ENCODE peak calls at places on chromosomes 11 and 22, in four cellular contexts. One of them, this sample, is unnamed.

GRCh38 chr11:64868904-64869570 is 9.4 kb downstream of the EHD1 start:
- DNase-seq in AG04450: peak; percentile 81
- DNase-seq in hepatocyte: no peak
- DNase-seq in CD8-positive, alpha-beta T cell: no peak
- DNase-seq in this sample: no peak

GRCh38 chr11:111735262-111736116 is 30.7 kb downstream of the PPP2R1B start:
- DNase-seq in hepatocyte: peak; percentile 84
- DNase-seq in AG04450: peak; percentile 96
- DNase-seq in CD8-positive, alpha-beta T cell: no peak
- DNase-seq in this sample: no peak

GRCh38 chr11:128694618-128695481 is 978 bp downstream of the FLI1 start:
- DNase-seq in hepatocyte: no peak
- DNase-seq in AG04450: no peak
- DNase-seq in CD8-positive, alpha-beta T cell: peak; percentile 47
- DNase-seq in this sample: peak; percentile 34

GRCh38 chr22:19986410-19987341 is 29.9 kb downstream of the ARVCF start:
- DNase-seq in AG04450: peak; percentile 21
- DNase-seq in hepatocyte: peak; percentile 93
- DNase-seq in CD8-positive, alpha-beta T cell: peak; percentile 62
- DNase-seq in this sample: peak; percentile 62

GRCh38 chr22:49812838-49813237 is 14.8 kb downstream of the BRD1 start:
- DNase-seq in AG04450: no peak
- DNase-seq in hepatocyte: no peak
- DNase-seq in CD8-positive, alpha-beta T cell: no peak
- DNase-seq in this sample: no peak

GRCh38 chr22:50261615-50262459 is at the start of gene MAPK12:
- DNase-seq in AG04450: no peak
- DNase-seq in hepatocyte: peak; percentile 56
- DNase-seq in CD8-positive, alpha-beta T cell: no peak
- DNase-seq in this sample: peak; percentile 63

GRCh38 chr11:36333897-36334296 is 37.8 kb downstream of the PRR5L start:
- DNase-seq in AG04450: no peak
- DNase-seq in CD8-positive, alpha-beta T cell: no peak
- DNase-seq in hepatocyte: no peak
- DNase-seq in this sample: peak; percentile 12

GRCh38 chr11:64900263-64900678 is 16.7 kb downstream of the ATG2A start:
- DNase-seq in AG04450: no peak
- DNase-seq in CD8-positive, alpha-beta T cell: peak; percentile 67
- DNase-seq in hepatocyte: no peak
- DNase-seq in this sample: no peak

GRCh38 chr11:128544625-128545024 is 42.7 kb downstream of the ETS1 start:
- DNase-seq in AG04450: peak; percentile 55
- DNase-seq in hepatocyte: peak; percentile 22
- DNase-seq in CD8-positive, alpha-beta T cell: no peak
- DNase-seq in this sample: no peak

GRCh38 chr11:57434640-57435546 is 8.0 kb upstream of the SLC43A3 start:
- DNase-seq in AG04450: peak; percentile 86
- DNase-seq in CD8-positive, alpha-beta T cell: no peak
- DNase-seq in hepatocyte: peak; percentile 79
- DNase-seq in this sample: no peak

GRCh38 chr22:22427542-22428065 is 80.9 kb downstream of the ZNF280B start:
- DNase-seq in hepatocyte: no peak
- DNase-seq in AG04450: no peak
- DNase-seq in CD8-positive, alpha-beta T cell: no peak
- DNase-seq in this sample: no peak

GRCh38 chr11:127844843-127845242 is 742.5 kb downstream of the ETS1 start:
- DNase-seq in CD8-positive, alpha-beta T cell: no peak
- DNase-seq in hepatocyte: no peak
- DNase-seq in AG04450: no peak
- DNase-seq in this sample: no peak

GRCh38 chr11:116696381-116696941 is 76.3 kb downstream of the BUD13 start:
- DNase-seq in AG04450: no peak
- DNase-seq in CD8-positive, alpha-beta T cell: no peak
- DNase-seq in hepatocyte: no peak
- DNase-seq in this sample: no peak

GRCh38 chr11:69200331-69201047 is 44.8 kb downstream of the SMIM38 start:
- DNase-seq in AG04450: no peak
- DNase-seq in CD8-positive, alpha-beta T cell: no peak
- DNase-seq in hepatocyte: no peak
- DNase-seq in this sample: no peak

GRCh38 chr11:34235591-34236071 is 122.2 kb downstream of the ABTB2 start:
- DNase-seq in AG04450: no peak
- DNase-seq in hepatocyte: no peak
- DNase-seq in CD8-positive, alpha-beta T cell: no peak
- DNase-seq in this sample: no peak

GRCh38 chr11:116225236-116225635 is 547.6 kb downstream of the BUD13 start:
- DNase-seq in AG04450: no peak
- DNase-seq in CD8-positive, alpha-beta T cell: no peak
- DNase-seq in hepatocyte: no peak
- DNase-seq in this sample: no peak

GRCh38 chr11:20397281-20397680 is 9.8 kb downstream of the PRMT3 start:
- DNase-seq in CD8-positive, alpha-beta T cell: peak; percentile 16
- DNase-seq in AG04450: peak; percentile 18
- DNase-seq in hepatocyte: peak; percentile 61
- DNase-seq in this sample: peak; percentile 68

GRCh38 chr11:70359806-70360205 is 38.5 kb upstream of the CTTN start:
- DNase-seq in hepatocyte: no peak
- DNase-seq in CD8-positive, alpha-beta T cell: no peak
- DNase-seq in AG04450: no peak
- DNase-seq in this sample: no peak

GRCh38 chr11:76236092-76237026 is 30.1 kb upstream of the WNT11 start:
- DNase-seq in CD8-positive, alpha-beta T cell: peak; percentile 30
- DNase-seq in AG04450: no peak
- DNase-seq in hepatocyte: peak; percentile 80
- DNase-seq in this sample: peak; percentile 56

GRCh38 chr11:398826-399225 is 4.8 kb downstream of the PKP3 start:
- DNase-seq in AG04450: no peak
- DNase-seq in CD8-positive, alpha-beta T cell: no peak
- DNase-seq in hepatocyte: no peak
- DNase-seq in this sample: no peak

GRCh38 chr22:37852418-37852817 is 3.2 kb downstream of the EIF3L start:
- DNase-seq in CD8-positive, alpha-beta T cell: no peak
- DNase-seq in hepatocyte: no peak
- DNase-seq in AG04450: no peak
- DNase-seq in this sample: no peak

GRCh38 chr11:66268953-66269906 is 791 bp downstream of the RAB1B start:
- DNase-seq in AG04450: no peak
- DNase-seq in hepatocyte: peak; percentile 59
- DNase-seq in CD8-positive, alpha-beta T cell: no peak
- DNase-seq in this sample: no peak

GRCh38 chr11:67699521-67699920 is 25.1 kb upstream of the ALDH3B2 start:
- DNase-seq in CD8-positive, alpha-beta T cell: no peak
- DNase-seq in AG04450: no peak
- DNase-seq in hepatocyte: no peak
- DNase-seq in this sample: no peak

GRCh38 chr11:126072821-126073594 is 10.3 kb upstream of the CDON start:
- DNase-seq in CD8-positive, alpha-beta T cell: no peak
- DNase-seq in AG04450: no peak
- DNase-seq in hepatocyte: no peak
- DNase-seq in this sample: no peak

GRCh38 chr11:131748146-131749050 is 378.0 kb downstream of the NTM start:
- DNase-seq in AG04450: no peak
- DNase-seq in CD8-positive, alpha-beta T cell: peak; percentile 15
- DNase-seq in hepatocyte: peak; percentile 83
- DNase-seq in this sample: peak; percentile 58

GRCh38 chr11:70025308-70025707 is 52.8 kb upstream of the ANO1 start:
- DNase-seq in AG04450: no peak
- DNase-seq in hepatocyte: no peak
- DNase-seq in CD8-positive, alpha-beta T cell: no peak
- DNase-seq in this sample: no peak

GRCh38 chr11:63583288-63583687 is 20.1 kb upstream of the PLAAT2 start:
- DNase-seq in hepatocyte: no peak
- DNase-seq in AG04450: no peak
- DNase-seq in CD8-positive, alpha-beta T cell: no peak
- DNase-seq in this sample: no peak

GRCh38 chr22:38016182-38017078 is 32.1 kb upstream of the SOX10 start:
- DNase-seq in CD8-positive, alpha-beta T cell: no peak
- DNase-seq in AG04450: no peak
- DNase-seq in hepatocyte: no peak
- DNase-seq in this sample: no peak

GRCh38 chr11:88555829-88556202 is 218.3 kb upstream of the CTSC start:
- DNase-seq in AG04450: no peak
- DNase-seq in CD8-positive, alpha-beta T cell: no peak
- DNase-seq in hepatocyte: no peak
- DNase-seq in this sample: no peak

GRCh38 chr11:66068923-66069714 is 953 bp upstream of the PACS1 start:
- DNase-seq in AG04450: no peak
- DNase-seq in CD8-positive, alpha-beta T cell: peak; percentile 43
- DNase-seq in hepatocyte: peak; percentile 52
- DNase-seq in this sample: peak; percentile 85

GRCh38 chr22:35172452-35172851 is 84.8 kb upstream of the HMGXB4 start:
- DNase-seq in CD8-positive, alpha-beta T cell: no peak
- DNase-seq in hepatocyte: no peak
- DNase-seq in AG04450: no peak
- DNase-seq in this sample: no peak

GRCh38 chr11:97234016-97234415 is 844.2 kb downstream of the JRKL start:
- DNase-seq in AG04450: no peak
- DNase-seq in hepatocyte: no peak
- DNase-seq in CD8-positive, alpha-beta T cell: no peak
- DNase-seq in this sample: no peak

GRCh38 chr11:67300256-67300755 is 3.0 kb upstream of the SSH3 start:
- DNase-seq in hepatocyte: no peak
- DNase-seq in CD8-positive, alpha-beta T cell: no peak
- DNase-seq in AG04450: no peak
- DNase-seq in this sample: no peak

GRCh38 chr22:38214248-38215056 is 12.7 kb downstream of the MAFF start:
- DNase-seq in AG04450: no peak
- DNase-seq in CD8-positive, alpha-beta T cell: peak; percentile 60
- DNase-seq in hepatocyte: peak; percentile 81
- DNase-seq in this sample: peak; percentile 72

DNA sequence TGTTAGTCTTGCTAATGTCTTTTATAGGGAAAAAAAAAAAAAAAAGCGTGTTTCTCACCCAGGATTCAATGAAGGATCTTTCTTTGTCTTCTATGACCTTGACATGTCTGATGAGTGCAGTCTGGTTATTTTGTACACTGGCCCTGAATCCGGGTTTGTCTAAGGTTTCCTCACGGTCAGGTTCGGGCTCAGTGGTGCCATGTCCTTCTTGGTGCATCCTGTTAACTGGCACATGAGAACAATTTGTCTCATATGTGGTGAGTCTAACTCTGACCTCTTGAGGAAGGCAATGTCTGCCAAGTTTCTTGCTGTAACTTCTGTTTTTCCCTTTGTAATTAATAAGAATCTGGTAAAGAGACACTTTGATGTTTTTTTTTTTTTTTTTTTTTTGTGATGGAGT is 12.5 kb downstream of the F2 start:
- DNase-seq in CD8-positive, alpha-beta T cell: no peak
- DNase-seq in AG04450: no peak
- DNase-seq in hepatocyte: no peak
- DNase-seq in this sample: no peak
- H3K9me3 ChIP-seq in CD8-positive, alpha-beta T cell: no peaks in the 10 kb centered on the region
- H3K9me3 ChIP-seq in AG04450: no peaks in the 10 kb centered on the region
- H3K9me3 ChIP-seq in hepatocyte: no peaks in the 10 kb centered on the region
- H3K9me3 ChIP-seq in this sample: no peaks in the 10 kb centered on the region

GRCh38 chr22:48651036-48651890 is 1176.4 kb downstream of the BRD1 start:
- DNase-seq in AG04450: no peak
- DNase-seq in CD8-positive, alpha-beta T cell: no peak
- DNase-seq in hepatocyte: no peak
- DNase-seq in this sample: no peak
- H3K9me3 ChIP-seq in AG04450: peaks cover 97% of the 10 kb centered on the region
- H3K9me3 ChIP-seq in CD8-positive, alpha-beta T cell: no peaks in the 10 kb centered on the region
- H3K9me3 ChIP-seq in hepatocyte: no peaks in the 10 kb centered on the region
- H3K9me3 ChIP-seq in this sample: no peaks in the 10 kb centered on the region

DNA sequence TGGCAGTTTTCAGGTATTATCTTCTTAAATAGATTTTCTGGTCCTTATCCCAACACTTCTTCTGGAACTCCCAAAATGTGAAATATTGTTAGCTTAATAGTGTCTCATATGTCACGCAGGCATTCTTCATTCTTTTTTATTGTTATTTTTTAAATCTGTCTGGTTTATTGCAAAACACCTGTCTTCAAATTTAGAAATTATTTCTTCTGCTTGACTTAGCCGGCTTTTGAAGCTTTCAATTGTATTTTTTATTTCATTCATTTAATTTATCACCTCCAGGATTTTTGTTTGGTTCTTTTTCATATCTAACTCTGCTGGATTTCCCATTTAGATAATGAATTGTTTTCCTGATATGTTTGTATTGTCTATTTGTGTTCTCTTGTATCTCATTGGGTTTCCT is 49.9 kb downstream of the KCNQ1OT1 start:
- DNase-seq in AG04450: no peak
- DNase-seq in hepatocyte: no peak
- DNase-seq in CD8-positive, alpha-beta T cell: no peak
- DNase-seq in this sample: no peak
- H3K9me3 ChIP-seq in AG04450: peaks cover 60% of the 10 kb centered on the region
- H3K9me3 ChIP-seq in hepatocyte: peaks cover 63% of the 10 kb centered on the region
- H3K9me3 ChIP-seq in CD8-positive, alpha-beta T cell: peaks cover 13% of the 10 kb centered on the region
- H3K9me3 ChIP-seq in this sample: no peaks in the 10 kb centered on the region

DNA sequence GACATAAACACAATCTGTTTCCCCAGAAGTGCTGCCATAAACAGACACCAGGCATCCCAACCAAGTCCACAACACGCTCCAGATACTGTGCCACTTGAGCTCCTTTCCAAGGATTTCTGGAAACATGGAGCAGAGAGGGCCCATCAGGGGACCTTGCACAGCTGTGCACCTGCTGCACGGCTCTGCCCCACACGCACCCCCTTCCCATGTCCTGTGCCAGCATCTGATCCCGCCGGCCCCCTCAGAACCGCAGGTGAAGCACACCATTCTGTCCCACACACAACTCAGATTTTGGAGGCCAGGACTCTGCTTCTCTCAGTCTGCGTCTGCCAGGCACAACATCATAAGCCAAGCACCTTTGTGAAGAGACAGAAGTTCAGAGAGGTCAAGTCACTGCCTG is 856.2 kb downstream of the TBC1D22A start:
- DNase-seq in hepatocyte: no peak
- DNase-seq in AG04450: no peak
- DNase-seq in CD8-positive, alpha-beta T cell: no peak
- DNase-seq in this sample: no peak
- H3K9me3 ChIP-seq in hepatocyte: no peaks in the 10 kb centered on the region
- H3K9me3 ChIP-seq in AG04450: peaks cover 77% of the 10 kb centered on the region
- H3K9me3 ChIP-seq in CD8-positive, alpha-beta T cell: no peaks in the 10 kb centered on the region
- H3K9me3 ChIP-seq in this sample: no peaks in the 10 kb centered on the region

DNA sequence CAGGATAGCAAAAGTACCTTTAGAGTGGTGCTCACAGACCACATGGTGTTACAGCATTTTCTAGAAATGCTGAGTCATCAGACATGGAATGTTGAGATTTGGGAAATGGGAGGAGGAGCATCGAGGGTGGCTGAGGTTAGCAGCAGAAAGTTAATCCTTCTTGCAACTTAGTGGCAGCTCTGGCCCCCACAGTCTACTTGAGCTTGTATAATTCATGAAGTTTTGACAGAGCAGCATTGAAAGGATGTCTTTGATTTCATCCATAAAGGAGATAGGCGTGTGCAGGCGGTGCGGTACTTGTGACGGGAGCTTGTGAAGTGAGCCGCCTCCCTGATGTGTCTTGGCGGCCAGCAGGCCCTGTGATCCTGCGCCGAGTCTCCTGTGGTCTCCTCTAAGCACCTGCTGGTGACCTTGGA is 330.5 kb downstream of the TBC1D22A start:
- DNase-seq in hepatocyte: no peak
- DNase-seq in CD8-positive, alpha-beta T cell: no peak
- DNase-seq in AG04450: peak; percentile 30
- DNase-seq in this sample: no peak
- H3K9me3 ChIP-seq in hepatocyte: no peaks in the 10 kb centered on the region
- H3K9me3 ChIP-seq in CD8-positive, alpha-beta T cell: no peaks in the 10 kb centered on the region
- H3K9me3 ChIP-seq in AG04450: peaks cover 29% of the 10 kb centered on the region
- H3K9me3 ChIP-seq in this sample: no peaks in the 10 kb centered on the region